ENCODE peak calls at places on chromosomes 2 and 18, in eight cellular contexts. One of them, this sample, is unnamed.

GRCh38 chr2:168749264-168749663 is 53.2 kb upstream of the NOSTRIN start:
- DNase-seq in PC-9: no peak
- DNase-seq in K562: no peak
- DNase-seq in Karpas-422: no peak
- DNase-seq in fibroblast of lung: no peak
- DNase-seq in MM.1S: no peak
- DNase-seq in mammary epithelial cell: no peak
- DNase-seq in OCI-LY7: no peak
- DNase-seq in this sample: no peak

GRCh38 chr2:111205774-111206173 is 85.1 kb downstream of the BCL2L11 start:
- DNase-seq in Karpas-422: no peak
- DNase-seq in PC-9: no peak
- DNase-seq in mammary epithelial cell: no peak
- DNase-seq in OCI-LY7: no peak
- DNase-seq in K562: no peak
- DNase-seq in MM.1S: no peak
- DNase-seq in fibroblast of lung: no peak
- DNase-seq in this sample: no peak

GRCh38 chr2:233152541-233152940 is 92.4 kb downstream of the INPP5D start:
- DNase-seq in mammary epithelial cell: no peak
- DNase-seq in PC-9: no peak
- DNase-seq in K562: no peak
- DNase-seq in Karpas-422: no peak
- DNase-seq in OCI-LY7: no peak
- DNase-seq in fibroblast of lung: peak; percentile 10
- DNase-seq in MM.1S: no peak
- DNase-seq in this sample: no peak

GRCh38 chr2:85819811-85820510 is 66.2 kb downstream of the ATOH8 start:
- DNase-seq in PC-9: no peak
- DNase-seq in OCI-LY7: no peak
- DNase-seq in K562: no peak
- DNase-seq in fibroblast of lung: no peak
- DNase-seq in Karpas-422: peak; percentile 72
- DNase-seq in MM.1S: no peak
- DNase-seq in mammary epithelial cell: no peak
- DNase-seq in this sample: no peak

GRCh38 chr2:190477563-190478454 is 56.7 kb downstream of the NEMP2 start:
- DNase-seq in OCI-LY7: no peak
- DNase-seq in Karpas-422: no peak
- DNase-seq in PC-9: no peak
- DNase-seq in mammary epithelial cell: no peak
- DNase-seq in MM.1S: no peak
- DNase-seq in K562: peak; percentile 33
- DNase-seq in fibroblast of lung: no peak
- DNase-seq in this sample: no peak

GRCh38 chr18:45920367-45920766 is 46.8 kb downstream of the EPG5 start:
- DNase-seq in MM.1S: no peak
- DNase-seq in fibroblast of lung: peak; percentile 70
- DNase-seq in Karpas-422: no peak
- DNase-seq in OCI-LY7: no peak
- DNase-seq in mammary epithelial cell: peak; percentile 89
- DNase-seq in PC-9: peak; percentile 45
- DNase-seq in K562: no peak
- DNase-seq in this sample: no peak

GRCh38 chr2:2580341-2580740 is 249.3 kb upstream of the MYT1L start:
- DNase-seq in MM.1S: no peak
- DNase-seq in OCI-LY7: no peak
- DNase-seq in PC-9: no peak
- DNase-seq in K562: no peak
- DNase-seq in mammary epithelial cell: no peak
- DNase-seq in Karpas-422: no peak
- DNase-seq in fibroblast of lung: no peak
- DNase-seq in this sample: no peak

GRCh38 chr2:14536976-14537375 is 95.5 kb upstream of the LRATD1 start:
- DNase-seq in PC-9: no peak
- DNase-seq in OCI-LY7: no peak
- DNase-seq in fibroblast of lung: no peak
- DNase-seq in Karpas-422: no peak
- DNase-seq in K562: no peak
- DNase-seq in MM.1S: no peak
- DNase-seq in mammary epithelial cell: no peak
- DNase-seq in this sample: no peak

GRCh38 chr2:233418761-233419625 is 64.7 kb downstream of the DGKD start:
- DNase-seq in OCI-LY7: peak; percentile 85
- DNase-seq in fibroblast of lung: peak; percentile 48
- DNase-seq in PC-9: no peak
- DNase-seq in K562: no peak
- DNase-seq in Karpas-422: peak; percentile 51
- DNase-seq in MM.1S: peak; percentile 74
- DNase-seq in mammary epithelial cell: no peak
- DNase-seq in this sample: no peak

GRCh38 chr2:190804182-190804795 is 76.3 kb upstream of the GLS start:
- DNase-seq in MM.1S: no peak
- DNase-seq in fibroblast of lung: peak; percentile 56
- DNase-seq in OCI-LY7: no peak
- DNase-seq in Karpas-422: peak; percentile 56
- DNase-seq in PC-9: no peak
- DNase-seq in K562: peak; percentile 13
- DNase-seq in mammary epithelial cell: no peak
- DNase-seq in this sample: no peak

GRCh38 chr2:28452534-28453081 is 43.3 kb upstream of the PLB1 start:
- DNase-seq in MM.1S: peak; percentile 50
- DNase-seq in K562: peak; percentile 73
- DNase-seq in fibroblast of lung: peak; percentile 42
- DNase-seq in Karpas-422: peak; percentile 80
- DNase-seq in mammary epithelial cell: no peak
- DNase-seq in OCI-LY7: peak; percentile 49
- DNase-seq in PC-9: no peak
- DNase-seq in this sample: peak; percentile 92

GRCh38 chr2:27021253-27021801 is 11.4 kb upstream of the TMEM214 start:
- DNase-seq in OCI-LY7: no peak
- DNase-seq in fibroblast of lung: no peak
- DNase-seq in Karpas-422: no peak
- DNase-seq in PC-9: peak; percentile 96
- DNase-seq in mammary epithelial cell: peak; percentile 34
- DNase-seq in K562: no peak
- DNase-seq in MM.1S: no peak
- DNase-seq in this sample: peak; percentile 72

GRCh38 chr18:67735506-67735905 is 219.0 kb upstream of the DSEL start:
- DNase-seq in Karpas-422: no peak
- DNase-seq in PC-9: no peak
- DNase-seq in OCI-LY7: no peak
- DNase-seq in mammary epithelial cell: peak; percentile 28
- DNase-seq in K562: no peak
- DNase-seq in MM.1S: peak; percentile 14
- DNase-seq in fibroblast of lung: no peak
- DNase-seq in this sample: no peak

GRCh38 chr2:129902731-129903585 is 76.5 kb upstream of the RAB6C start:
- DNase-seq in Karpas-422: no peak
- DNase-seq in fibroblast of lung: no peak
- DNase-seq in OCI-LY7: no peak
- DNase-seq in mammary epithelial cell: no peak
- DNase-seq in K562: no peak
- DNase-seq in MM.1S: no peak
- DNase-seq in PC-9: no peak
- DNase-seq in this sample: no peak

GRCh38 chr2:96861074-96861473 is 3.3 kb upstream of the ANKRD39 start:
- DNase-seq in fibroblast of lung: no peak
- DNase-seq in mammary epithelial cell: no peak
- DNase-seq in OCI-LY7: no peak
- DNase-seq in Karpas-422: no peak
- DNase-seq in PC-9: no peak
- DNase-seq in K562: no peak
- DNase-seq in MM.1S: no peak
- DNase-seq in this sample: peak; percentile 73

GRCh38 chr2:128319773-128320608 is 1.3 kb upstream of the HS6ST1 start:
- DNase-seq in mammary epithelial cell: no peak
- DNase-seq in K562: no peak
- DNase-seq in PC-9: no peak
- DNase-seq in fibroblast of lung: no peak
- DNase-seq in MM.1S: no peak
- DNase-seq in Karpas-422: no peak
- DNase-seq in OCI-LY7: no peak
- DNase-seq in this sample: peak; percentile 84

GRCh38 chr2:109612991-109613921 is 510 bp downstream of the SEPTIN10 start:
- DNase-seq in fibroblast of lung: peak; percentile 73
- DNase-seq in MM.1S: peak; percentile 58
- DNase-seq in OCI-LY7: no peak
- DNase-seq in Karpas-422: no peak
- DNase-seq in PC-9: peak; percentile 39
- DNase-seq in mammary epithelial cell: peak; percentile 59
- DNase-seq in K562: no peak
- DNase-seq in this sample: peak; percentile 83

DNA sequence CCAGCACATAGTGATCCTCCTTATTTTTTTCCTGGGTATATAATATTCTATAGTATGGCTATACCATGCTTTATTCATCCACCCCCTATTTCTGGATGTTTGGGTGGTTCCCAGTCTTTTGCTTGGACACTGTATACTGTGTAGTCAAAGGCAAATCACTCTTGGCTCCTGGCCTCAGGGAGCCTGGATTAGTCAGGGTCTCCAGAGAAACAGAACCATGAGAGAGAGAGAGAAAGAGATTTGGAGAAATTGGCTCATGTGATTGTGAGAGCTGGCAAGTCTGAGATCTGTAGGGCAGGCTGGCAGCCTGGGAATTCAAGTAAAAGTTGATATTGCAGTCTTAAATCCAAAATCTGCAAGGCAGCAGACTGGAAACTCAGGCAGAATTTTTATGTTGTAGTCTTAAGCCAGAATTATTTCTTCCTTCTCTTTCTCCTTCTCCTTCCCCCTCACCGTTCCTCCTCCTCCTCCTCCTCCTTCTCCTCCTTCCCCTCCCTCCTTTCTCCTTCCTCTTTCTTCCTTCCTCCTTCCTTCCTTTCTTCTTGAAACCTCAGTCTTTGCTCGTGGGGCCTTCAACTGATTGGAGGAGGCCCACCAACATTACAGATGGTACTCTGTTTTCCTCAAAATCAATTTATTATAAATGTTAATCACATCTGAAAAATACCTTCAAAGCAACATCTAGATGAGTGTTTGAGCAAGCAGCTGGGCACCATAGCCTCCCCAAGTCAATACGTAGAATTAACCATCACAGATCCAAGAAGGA is 33.0 kb downstream of the CTIF start:
- DNase-seq in PC-9: no peak
- DNase-seq in mammary epithelial cell: no peak
- DNase-seq in OCI-LY7: no peak
- DNase-seq in MM.1S: no peak
- DNase-seq in K562: no peak
- DNase-seq in Karpas-422: no peak
- DNase-seq in fibroblast of lung: no peak
- DNase-seq in this sample: no peak
- H4K20me1 ChIP-seq in PC-9: no peaks in the 10 kb centered on the region
- H4K20me1 ChIP-seq in mammary epithelial cell: no peaks in the 10 kb centered on the region
- H4K20me1 ChIP-seq in OCI-LY7: no peaks in the 10 kb centered on the region
- H4K20me1 ChIP-seq in MM.1S: no peaks in the 10 kb centered on the region
- H4K20me1 ChIP-seq in K562: peaks cover 3% of the 10 kb centered on the region
- H4K20me1 ChIP-seq in Karpas-422: no peaks in the 10 kb centered on the region
- H4K20me1 ChIP-seq in fibroblast of lung: no peaks in the 10 kb centered on the region
- H4K20me1 ChIP-seq in this sample: peaks cover 95% of the 10 kb centered on the region

GRCh38 chr2:239559417-239560261 is 158.8 kb upstream of the HDAC4 start:
- DNase-seq in fibroblast of lung: no peak
- DNase-seq in Karpas-422: no peak
- DNase-seq in PC-9: no peak
- DNase-seq in mammary epithelial cell: no peak
- DNase-seq in MM.1S: no peak
- DNase-seq in K562: no peak
- DNase-seq in OCI-LY7: no peak
- DNase-seq in this sample: no peak

GRCh38 chr2:239563561-239563960 is 162.7 kb upstream of the HDAC4 start:
- DNase-seq in OCI-LY7: no peak
- DNase-seq in fibroblast of lung: no peak
- DNase-seq in Karpas-422: no peak
- DNase-seq in K562: no peak
- DNase-seq in MM.1S: no peak
- DNase-seq in mammary epithelial cell: no peak
- DNase-seq in PC-9: no peak
- DNase-seq in this sample: no peak

GRCh38 chr2:239558661-239559060 is 157.8 kb upstream of the HDAC4 start:
- DNase-seq in Karpas-422: no peak
- DNase-seq in K562: no peak
- DNase-seq in OCI-LY7: no peak
- DNase-seq in fibroblast of lung: no peak
- DNase-seq in PC-9: no peak
- DNase-seq in MM.1S: no peak
- DNase-seq in mammary epithelial cell: no peak
- DNase-seq in this sample: no peak

GRCh38 chr2:239564587-239564986 is 163.8 kb upstream of the HDAC4 start:
- DNase-seq in Karpas-422: no peak
- DNase-seq in MM.1S: no peak
- DNase-seq in OCI-LY7: no peak
- DNase-seq in PC-9: no peak
- DNase-seq in K562: no peak
- DNase-seq in fibroblast of lung: no peak
- DNase-seq in mammary epithelial cell: no peak
- DNase-seq in this sample: no peak

DNA sequence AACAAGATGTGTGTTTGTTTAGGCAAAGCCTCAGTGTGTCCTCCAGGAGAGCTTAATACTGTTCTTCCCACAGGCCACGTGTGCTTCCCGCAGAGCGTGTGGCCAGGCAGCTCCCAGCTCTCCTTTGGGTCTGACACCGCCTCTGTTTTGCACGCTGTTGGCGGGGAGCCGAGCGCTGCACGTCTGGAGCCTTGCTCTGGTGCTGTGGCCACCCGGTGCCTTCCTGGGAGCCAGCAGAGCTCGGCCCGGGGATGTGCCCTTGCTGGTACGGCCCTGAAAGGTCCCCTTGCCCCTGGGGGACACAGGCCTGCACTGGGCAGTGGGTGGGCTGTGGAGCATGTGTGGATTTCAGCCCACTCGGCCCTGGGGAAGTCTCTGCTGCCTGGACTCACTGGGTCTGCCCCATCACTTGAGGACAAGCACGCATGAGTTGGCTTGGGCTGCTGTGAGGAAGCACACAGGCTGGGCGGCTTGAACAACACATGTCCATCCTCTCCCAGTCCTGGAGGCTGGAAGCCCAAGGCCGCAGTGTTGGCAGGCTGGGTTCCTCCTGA is 160.7 kb upstream of the HDAC4 start:
- DNase-seq in fibroblast of lung: peak; percentile 2
- DNase-seq in MM.1S: no peak
- DNase-seq in PC-9: no peak
- DNase-seq in Karpas-422: no peak
- DNase-seq in OCI-LY7: no peak
- DNase-seq in mammary epithelial cell: no peak
- DNase-seq in K562: no peak
- DNase-seq in this sample: no peak
- H3K79me2 ChIP-seq in fibroblast of lung: no peaks in the 10 kb centered on the region
- H3K79me2 ChIP-seq in MM.1S: no peaks in the 10 kb centered on the region
- H3K79me2 ChIP-seq in PC-9: no peaks in the 10 kb centered on the region
- H3K79me2 ChIP-seq in Karpas-422: no peaks in the 10 kb centered on the region
- H3K79me2 ChIP-seq in OCI-LY7: no peaks in the 10 kb centered on the region
- H3K79me2 ChIP-seq in mammary epithelial cell: no peaks in the 10 kb centered on the region
- H3K79me2 ChIP-seq in K562: no peaks in the 10 kb centered on the region
- H3K79me2 ChIP-seq in this sample: no peaks in the 10 kb centered on the region

GRCh38 chr2:12456293-12457151 is 260.2 kb upstream of the TRIB2 start:
- DNase-seq in OCI-LY7: peak; percentile 26
- DNase-seq in Karpas-422: peak; percentile 82
- DNase-seq in K562: peak; percentile 92
- DNase-seq in PC-9: peak; percentile 100
- DNase-seq in fibroblast of lung: peak; percentile 100
- DNase-seq in mammary epithelial cell: peak; percentile 96
- DNase-seq in MM.1S: peak; percentile 69
- DNase-seq in this sample: peak; percentile 93
- H3K4me3 ChIP-seq in OCI-LY7: peak overlapping the region; percentile 7
- H3K4me3 ChIP-seq in Karpas-422: peak overlapping the region; percentile 25
- H3K4me3 ChIP-seq in K562: peak overlapping the region; percentile 8
- H3K4me3 ChIP-seq in PC-9: peak overlapping the region; percentile 47
- H3K4me3 ChIP-seq in fibroblast of lung: no peak overlapping the region
- H3K4me3 ChIP-seq in mammary epithelial cell: no peak overlapping the region
- H3K4me3 ChIP-seq in MM.1S: peak overlapping the region; percentile 58
- H3K4me3 ChIP-seq in this sample: peak overlapping the region; percentile 38

GRCh38 chr18:8734496-8734895 is 29.1 kb downstream of the MTCL1 start:
- DNase-seq in Karpas-422: no peak
- DNase-seq in mammary epithelial cell: no peak
- DNase-seq in K562: no peak
- DNase-seq in fibroblast of lung: no peak
- DNase-seq in OCI-LY7: no peak
- DNase-seq in MM.1S: no peak
- DNase-seq in PC-9: no peak
- DNase-seq in this sample: no peak
- H4K20me1 ChIP-seq in Karpas-422: no peaks in the 10 kb centered on the region
- H4K20me1 ChIP-seq in mammary epithelial cell: no peaks in the 10 kb centered on the region
- H4K20me1 ChIP-seq in K562: no peaks in the 10 kb centered on the region
- H4K20me1 ChIP-seq in fibroblast of lung: no peaks in the 10 kb centered on the region
- H4K20me1 ChIP-seq in OCI-LY7: no peaks in the 10 kb centered on the region
- H4K20me1 ChIP-seq in MM.1S: no peaks in the 10 kb centered on the region
- H4K20me1 ChIP-seq in PC-9: no peaks in the 10 kb centered on the region
- H4K20me1 ChIP-seq in this sample: peaks cover 2% of the 10 kb centered on the region

This sample was measured in osteoblast.